ENCODE peak calls at places on chromosome 19, in six cellular contexts. One of them, this sample, is unnamed.

GRCh38 chr19:48329167-48329891 is 4.0 kb downstream of the EMP3 start:
- DNase-seq in cardiac muscle cell: no peak
- DNase-seq in colonic mucosa: no peak
- DNase-seq in uterus: peak; percentile 60
- DNase-seq in thyroid gland: no peak
- DNase-seq in spleen: no peak
- DNase-seq in this sample: no peak

GRCh38 chr19:53132231-53132991 is at the start of gene ZNF415:
- DNase-seq in cardiac muscle cell: peak; percentile 92
- DNase-seq in colonic mucosa: peak; percentile 84
- DNase-seq in uterus: peak; percentile 85
- DNase-seq in thyroid gland: peak; percentile 88
- DNase-seq in spleen: peak; percentile 89
- DNase-seq in this sample: peak; percentile 72

GRCh38 chr19:54178581-54179261 is 5.8 kb upstream of the TMC4 start:
- DNase-seq in cardiac muscle cell: peak; percentile 53
- DNase-seq in colonic mucosa: peak; percentile 47
- DNase-seq in uterus: no peak
- DNase-seq in thyroid gland: no peak
- DNase-seq in spleen: peak; percentile 78
- DNase-seq in this sample: no peak

GRCh38 chr19:14112051-14112808 is 5.3 kb downstream of the PRKACA start:
- DNase-seq in cardiac muscle cell: no peak
- DNase-seq in colonic mucosa: no peak
- DNase-seq in uterus: no peak
- DNase-seq in thyroid gland: no peak
- DNase-seq in spleen: peak; percentile 79
- DNase-seq in this sample: no peak

GRCh38 chr19:14467816-14468215 is 7.3 kb downstream of the PTGER1 start:
- DNase-seq in cardiac muscle cell: no peak
- DNase-seq in colonic mucosa: no peak
- DNase-seq in uterus: no peak
- DNase-seq in thyroid gland: no peak
- DNase-seq in spleen: no peak
- DNase-seq in this sample: no peak

GRCh38 chr19:33921165-33921564 is 124.5 kb downstream of the KCTD15 start:
- DNase-seq in cardiac muscle cell: peak; percentile 44
- DNase-seq in colonic mucosa: no peak
- DNase-seq in uterus: no peak
- DNase-seq in thyroid gland: no peak
- DNase-seq in spleen: no peak
- DNase-seq in this sample: no peak

GRCh38 chr19:49690656-49691242 is at the start of gene CPT1C:
- DNase-seq in cardiac muscle cell: peak; percentile 84
- DNase-seq in colonic mucosa: peak; percentile 85
- DNase-seq in uterus: peak; percentile 87
- DNase-seq in thyroid gland: peak; percentile 50
- DNase-seq in spleen: peak; percentile 83
- DNase-seq in this sample: peak; percentile 67

GRCh38 chr19:32404939-32405430 is 585 bp upstream of the DPY19L3 start:
- DNase-seq in cardiac muscle cell: peak; percentile 61
- DNase-seq in colonic mucosa: peak; percentile 61
- DNase-seq in uterus: peak; percentile 56
- DNase-seq in thyroid gland: peak; percentile 71
- DNase-seq in spleen: no peak
- DNase-seq in this sample: peak; percentile 72

GRCh38 chr19:12194827-12195500 is 32.1 kb downstream of the ZNF136 start:
- DNase-seq in cardiac muscle cell: no peak
- DNase-seq in colonic mucosa: peak; percentile 93
- DNase-seq in uterus: peak; percentile 81
- DNase-seq in thyroid gland: peak; percentile 97
- DNase-seq in spleen: peak; percentile 87
- DNase-seq in this sample: peak; percentile 84

GRCh38 chr19:38270587-38271167 is 6.3 kb downstream of the SPINT2 start:
- DNase-seq in cardiac muscle cell: no peak
- DNase-seq in colonic mucosa: no peak
- DNase-seq in uterus: no peak
- DNase-seq in thyroid gland: no peak
- DNase-seq in spleen: no peak
- DNase-seq in this sample: no peak

GRCh38 chr19:39401549-39402416 is 4.9 kb upstream of the ZFP36 start:
- DNase-seq in cardiac muscle cell: no peak
- DNase-seq in colonic mucosa: peak; percentile 87
- DNase-seq in uterus: peak; percentile 59
- DNase-seq in thyroid gland: peak; percentile 35
- DNase-seq in spleen: peak; percentile 90
- DNase-seq in this sample: peak; percentile 27

GRCh38 chr19:11887618-11888531 is at the start of gene ZNF69:
- DNase-seq in cardiac muscle cell: peak; percentile 94
- DNase-seq in colonic mucosa: peak; percentile 98
- DNase-seq in uterus: peak; percentile 75
- DNase-seq in thyroid gland: peak; percentile 96
- DNase-seq in spleen: peak; percentile 88
- DNase-seq in this sample: peak; percentile 92

GRCh38 chr19:46065486-46065885 is 24.7 kb upstream of the IGFL4 start:
- DNase-seq in cardiac muscle cell: no peak
- DNase-seq in colonic mucosa: no peak
- DNase-seq in uterus: no peak
- DNase-seq in thyroid gland: no peak
- DNase-seq in spleen: no peak
- DNase-seq in this sample: no peak

GRCh38 chr19:30217461-30217860 is 154.7 kb upstream of the ZNF536 start:
- DNase-seq in cardiac muscle cell: no peak
- DNase-seq in colonic mucosa: no peak
- DNase-seq in uterus: no peak
- DNase-seq in thyroid gland: no peak
- DNase-seq in spleen: no peak
- DNase-seq in this sample: no peak

GRCh38 chr19:20482721-20483120 is 82.9 kb downstream of the ZNF737 start:
- DNase-seq in cardiac muscle cell: no peak
- DNase-seq in colonic mucosa: no peak
- DNase-seq in uterus: no peak
- DNase-seq in thyroid gland: peak; percentile 29
- DNase-seq in spleen: no peak
- DNase-seq in this sample: no peak

GRCh38 chr19:49421039-49421877 is 2.0 kb downstream of the PTH2 start:
- DNase-seq in cardiac muscle cell: peak; percentile 87
- DNase-seq in colonic mucosa: peak; percentile 56
- DNase-seq in uterus: no peak
- DNase-seq in thyroid gland: peak; percentile 76
- DNase-seq in spleen: no peak
- DNase-seq in this sample: peak; percentile 72

GRCh38 chr19:33878136-33878535 is 81.5 kb downstream of the KCTD15 start:
- DNase-seq in cardiac muscle cell: no peak
- DNase-seq in colonic mucosa: no peak
- DNase-seq in uterus: no peak
- DNase-seq in thyroid gland: no peak
- DNase-seq in spleen: peak; percentile 14
- DNase-seq in this sample: no peak

GRCh38 chr19:32268381-32268780 is 77.0 kb upstream of the ZNF507 start:
- DNase-seq in cardiac muscle cell: no peak
- DNase-seq in colonic mucosa: no peak
- DNase-seq in uterus: no peak
- DNase-seq in thyroid gland: no peak
- DNase-seq in spleen: no peak
- DNase-seq in this sample: no peak

GRCh38 chr19:16232568-16232967 is 34.9 kb downstream of the AP1M1 start:
- DNase-seq in cardiac muscle cell: no peak
- DNase-seq in colonic mucosa: no peak
- DNase-seq in uterus: no peak
- DNase-seq in thyroid gland: no peak
- DNase-seq in spleen: no peak
- DNase-seq in this sample: no peak

GRCh38 chr19:38204096-38204495 is 19.9 kb downstream of the DPF1 start:
- DNase-seq in cardiac muscle cell: no peak
- DNase-seq in colonic mucosa: no peak
- DNase-seq in uterus: no peak
- DNase-seq in thyroid gland: no peak
- DNase-seq in spleen: no peak
- DNase-seq in this sample: no peak

GRCh38 chr19:15251010-15251748 is 18.9 kb upstream of the EPHX3 start:
- DNase-seq in cardiac muscle cell: no peak
- DNase-seq in colonic mucosa: no peak
- DNase-seq in uterus: peak; percentile 60
- DNase-seq in thyroid gland: no peak
- DNase-seq in spleen: no peak
- DNase-seq in this sample: no peak

GRCh38 chr19:38634757-38635482 is 12.5 kb upstream of the ACTN4 start:
- DNase-seq in cardiac muscle cell: peak; percentile 69
- DNase-seq in colonic mucosa: peak; percentile 83
- DNase-seq in uterus: peak; percentile 72
- DNase-seq in thyroid gland: peak; percentile 63
- DNase-seq in spleen: peak; percentile 94
- DNase-seq in this sample: peak; percentile 76

GRCh38 chr19:52190679-52191293 is 934 bp downstream of the PPP2R1A start:
- DNase-seq in cardiac muscle cell: no peak
- DNase-seq in colonic mucosa: peak; percentile 48
- DNase-seq in uterus: no peak
- DNase-seq in thyroid gland: peak; percentile 55
- DNase-seq in spleen: peak; percentile 82
- DNase-seq in this sample: peak; percentile 46

GRCh38 chr19:16327911-16328823 is 3.5 kb downstream of the KLF2 start:
- DNase-seq in cardiac muscle cell: no peak
- DNase-seq in colonic mucosa: peak; percentile 74
- DNase-seq in uterus: peak; percentile 93
- DNase-seq in thyroid gland: peak; percentile 48
- DNase-seq in spleen: peak; percentile 91
- DNase-seq in this sample: peak; percentile 89

GRCh38 chr19:18401580-18402112 is 4.2 kb upstream of the LRRC25 start:
- DNase-seq in cardiac muscle cell: no peak
- DNase-seq in colonic mucosa: peak; percentile 89
- DNase-seq in uterus: no peak
- DNase-seq in thyroid gland: peak; percentile 31
- DNase-seq in spleen: peak; percentile 85
- DNase-seq in this sample: no peak

GRCh38 chr19:41940443-41941409 is 12.5 kb upstream of the ERFL start:
- DNase-seq in cardiac muscle cell: no peak
- DNase-seq in colonic mucosa: no peak
- DNase-seq in uterus: no peak
- DNase-seq in thyroid gland: no peak
- DNase-seq in spleen: peak; percentile 77
- DNase-seq in this sample: no peak

GRCh38 chr19:17711851-17712250 is 7.4 kb upstream of the MAP1S start:
- DNase-seq in cardiac muscle cell: no peak
- DNase-seq in colonic mucosa: no peak
- DNase-seq in uterus: no peak
- DNase-seq in thyroid gland: no peak
- DNase-seq in spleen: no peak
- DNase-seq in this sample: no peak

GRCh38 chr19:50870417-50871089 is 2.7 kb upstream of the KLK2 start:
- DNase-seq in cardiac muscle cell: no peak
- DNase-seq in colonic mucosa: no peak
- DNase-seq in uterus: no peak
- DNase-seq in thyroid gland: no peak
- DNase-seq in spleen: no peak
- DNase-seq in this sample: no peak
- H3K9me3 ChIP-seq in cardiac muscle cell: no peaks in the 10 kb centered on the region
- H3K9me3 ChIP-seq in colonic mucosa: no peaks in the 10 kb centered on the region
- H3K9me3 ChIP-seq in uterus: no peaks in the 10 kb centered on the region
- H3K9me3 ChIP-seq in thyroid gland: no peaks in the 10 kb centered on the region
- H3K9me3 ChIP-seq in spleen: no peaks in the 10 kb centered on the region
- H3K9me3 ChIP-seq in this sample: no peaks in the 10 kb centered on the region

DNA sequence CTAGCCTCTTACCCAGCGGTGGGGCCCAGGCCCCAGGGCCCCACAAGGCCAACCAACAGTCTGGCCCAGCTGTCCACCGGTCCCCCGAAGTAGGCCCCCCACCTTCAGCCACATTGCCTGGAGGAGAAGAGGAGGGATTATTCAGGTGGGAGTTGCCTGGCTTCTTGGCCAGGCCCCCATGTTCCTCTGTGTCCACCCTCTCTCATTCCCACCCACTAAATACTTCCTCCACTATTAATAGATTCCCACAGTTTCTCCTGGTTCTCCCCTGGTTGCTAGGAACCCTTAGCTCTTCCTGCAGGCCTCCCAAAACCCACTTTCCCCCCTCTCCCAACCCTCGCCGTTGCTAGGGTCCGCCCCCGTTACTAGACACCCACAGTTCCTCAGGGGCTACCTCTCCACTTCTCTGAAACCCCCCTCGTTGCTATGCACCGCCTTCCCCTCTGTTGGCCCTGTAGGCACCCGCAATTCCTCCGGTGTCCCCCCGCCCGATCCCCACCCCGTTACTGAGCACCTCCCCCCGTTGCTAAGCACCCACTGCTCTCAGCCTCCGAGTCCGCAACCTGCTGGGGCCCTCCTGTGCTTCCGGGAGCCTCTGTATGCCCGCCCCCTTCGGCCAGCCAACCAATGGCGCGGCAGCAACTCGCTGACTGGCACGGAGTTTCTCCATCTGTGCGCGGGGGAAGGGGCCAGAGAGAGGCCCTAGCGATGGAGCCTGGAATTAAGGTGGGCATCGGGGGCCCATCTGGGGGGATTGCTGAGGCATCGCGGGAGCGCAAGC is 2.0 kb downstream of the COQ8B start:
- DNase-seq in cardiac muscle cell: peak; percentile 96
- DNase-seq in colonic mucosa: peak; percentile 97
- DNase-seq in uterus: peak; percentile 95
- DNase-seq in thyroid gland: peak; percentile 95
- DNase-seq in spleen: peak; percentile 98
- DNase-seq in this sample: peak; percentile 95
- H3K4me3 ChIP-seq in cardiac muscle cell: peak overlapping the region; percentile 66
- H3K4me3 ChIP-seq in colonic mucosa: peak overlapping the region; percentile 59
- H3K4me3 ChIP-seq in uterus: peak overlapping the region; percentile 68
- H3K4me3 ChIP-seq in thyroid gland: peak overlapping the region; percentile 36
- H3K4me3 ChIP-seq in spleen: peak overlapping the region; percentile 75
- H3K4me3 ChIP-seq in this sample: peak overlapping the region; percentile 30

DNA sequence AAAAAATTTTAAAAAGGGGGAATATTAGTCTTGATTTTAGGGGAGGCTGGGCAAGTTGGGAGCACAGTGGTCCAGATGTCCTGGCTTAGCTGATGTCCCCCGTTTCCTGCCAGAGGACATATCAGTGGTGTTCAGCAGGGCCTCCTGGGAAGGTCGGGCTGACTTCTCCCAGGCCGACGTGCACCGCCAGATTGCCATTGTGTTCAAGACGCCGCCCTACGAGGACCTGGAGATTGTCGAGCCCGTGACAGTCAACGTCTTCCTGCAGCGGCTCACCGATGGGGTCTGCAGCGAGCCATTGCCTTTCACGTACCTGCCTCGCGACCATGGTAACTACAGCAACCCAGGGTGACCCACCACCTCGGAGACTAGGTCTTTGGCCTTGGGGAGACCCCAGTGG is 6.4 kb upstream of the CLASRP start:
- DNase-seq in cardiac muscle cell: no peak
- DNase-seq in colonic mucosa: no peak
- DNase-seq in uterus: no peak
- DNase-seq in thyroid gland: no peak
- DNase-seq in spleen: no peak
- DNase-seq in this sample: no peak
- TF ChIP-seq CTCF in cardiac muscle cell: no peak
- TF ChIP-seq CTCF in colonic mucosa: no peak
- TF ChIP-seq CTCF in uterus: no peak
- TF ChIP-seq CTCF in thyroid gland: no peak
- TF ChIP-seq CTCF in spleen: no peak
- TF ChIP-seq CTCF in this sample: no peak

DNA sequence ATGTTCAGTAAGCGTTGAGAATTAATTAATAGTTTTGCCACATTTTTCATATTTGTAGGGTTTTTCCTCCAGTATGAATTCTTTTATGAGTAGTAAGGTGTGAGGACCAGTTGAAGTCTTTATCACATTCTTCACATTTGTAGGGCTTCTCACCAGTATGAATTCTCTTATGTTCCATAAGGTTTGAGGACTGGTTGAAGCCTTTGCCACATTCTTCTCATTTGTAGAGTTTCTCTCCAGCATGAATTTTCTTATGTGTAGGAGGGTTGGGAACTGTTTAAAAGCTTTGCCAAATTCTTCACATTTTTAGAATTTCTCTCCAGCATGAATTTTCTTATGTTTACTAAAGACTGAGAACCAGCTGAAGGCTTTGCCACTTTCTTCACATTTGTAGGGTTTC is 40.3 kb downstream of the ZNF208 start:
- DNase-seq in cardiac muscle cell: no peak
- DNase-seq in colonic mucosa: no peak
- DNase-seq in uterus: no peak
- DNase-seq in thyroid gland: no peak
- DNase-seq in spleen: no peak
- DNase-seq in this sample: no peak
- H3K9me3 ChIP-seq in cardiac muscle cell: peaks cover 3% of the 10 kb centered on the region
- H3K9me3 ChIP-seq in colonic mucosa: peaks cover 12% of the 10 kb centered on the region
- H3K9me3 ChIP-seq in uterus: peaks cover 5% of the 10 kb centered on the region
- H3K9me3 ChIP-seq in thyroid gland: peaks cover 8% of the 10 kb centered on the region
- H3K9me3 ChIP-seq in spleen: peaks cover 100% of the 10 kb centered on the region
- H3K9me3 ChIP-seq in this sample: peaks cover 46% of the 10 kb centered on the region

This sample was measured in lung.